ENCODE peak calls at places on chromosomes 13 and 19, in ten cellular contexts. K is psoas muscle; J is brain microvascular endothelial cell; T is tibial artery; O is neuronal stem cell; S is colonic mucosa; L is AG04450; B is right atrium auricular region; Q is CD4-positive, CD25-positive, alpha-beta regulatory T cell; C is esophagus muscularis mucosa. Z is an unnamed sample.

GRCh38 chr13:21361706-21362105 is 97.4 kb downstream of the ZDHHC20 start:
- DNase-seq in S (no peak), Q (no peak), T (no peak), K (no peak), J (no peak), C (peak), B (peak), L (no peak), O (no peak), Z (no peak)

GRCh38 chr19:47427241-47428176 is 8.2 kb upstream of the MEIS3 start:
- DNase-seq in J (peak), S (peak), L (no peak), Q (peak), O (peak), K (no peak), B (peak), C (no peak), T (no peak), Z (no peak)

GRCh38 chr19:4969772-4970531 is 1.0 kb downstream of the KDM4B start:
- DNase-seq in O (peak), L (no peak), K (no peak), S (no peak), Q (no peak), C (no peak), T (no peak), J (no peak), B (no peak), Z (peak)

GRCh38 chr19:35306473-35307246 is 14.7 kb downstream of the MAG start:
- DNase-seq in J (no peak), K (no peak), S (no peak), T (no peak), L (no peak), Q (no peak), B (no peak), C (no peak), O (no peak), Z (no peak)

GRCh38 chr13:110155072-110155471 is 151.9 kb downstream of the COL4A1 start:
- DNase-seq in S (no peak), T (no peak), C (no peak), O (no peak), K (no peak), Q (no peak), B (peak), L (no peak), J (no peak), Z (no peak)

GRCh38 chr13:62525652-62526051 is 1110.0 kb upstream of the PCDH20 start:
- DNase-seq in L (no peak), K (no peak), Q (no peak), B (no peak), O (no peak), T (no peak), S (no peak), C (no peak), J (no peak), Z (no peak)

GRCh38 chr19:15159251-15159650 is 41.5 kb downstream of the NOTCH3 start:
- DNase-seq in Q (no peak), S (no peak), L (no peak), J (no peak), B (no peak), O (no peak), T (no peak), C (no peak), K (no peak), Z (no peak)

GRCh38 chr13:22933571-22934181 is 247.1 kb upstream of the SGCG start:
- DNase-seq in T (no peak), S (no peak), Q (no peak), K (no peak), J (no peak), C (no peak), L (no peak), O (no peak), B (no peak), Z (no peak)

GRCh38 chr19:14059093-14059480 is 2.8 kb downstream of the PALM3 start:
- DNase-seq in O (peak), Q (no peak), K (peak), T (no peak), C (no peak), L (no peak), S (no peak), J (no peak), B (no peak), Z (no peak)

GRCh38 chr19:27925202-27925601 is 1287.7 kb downstream of the UQCRFS1 start:
- DNase-seq in J (no peak), Q (no peak), O (no peak), S (no peak), T (no peak), L (no peak), K (no peak), B (no peak), C (no peak), Z (no peak)

GRCh38 chr13:45121421-45121820 is 1.1 kb downstream of the GTF2F2 start:
- DNase-seq in B (no peak), S (no peak), K (no peak), T (no peak), O (no peak), Q (no peak), L (no peak), C (no peak), J (peak), Z (no peak)

GRCh38 chr13:94079876-94080275 is 399.6 kb downstream of the DCT start:
- DNase-seq in T (no peak), B (no peak), Q (no peak), L (no peak), K (no peak), S (no peak), C (no peak), J (no peak), O (no peak), Z (no peak)

GRCh38 chr13:94664889-94665288 is 47.5 kb downstream of the SOX21 start:
- DNase-seq in B (no peak), K (no peak), O (no peak), C (no peak), Q (no peak), J (no peak), T (no peak), S (no peak), L (no peak), Z (no peak)

GRCh38 chr19:53132231-53132991 is at the start of gene ZNF415:
- DNase-seq in T (peak), B (peak), O (peak), L (peak), K (peak), J (peak), C (no peak), S (peak), Q (no peak), Z (peak)

GRCh38 chr13:92354583-92354982 is 872.0 kb upstream of the GPC6 start:
- DNase-seq in B (no peak), J (peak), T (no peak), O (no peak), S (no peak), C (no peak), L (no peak), Q (no peak), K (no peak), Z (no peak)

GRCh38 chr13:113836917-113837553 is 26.8 kb downstream of the GAS6 start:
- DNase-seq in T (peak), B (peak), L (peak), S (peak), C (no peak), J (peak), O (no peak), K (peak), Q (no peak), Z (no peak)

GRCh38 chr13:44160549-44161278 is 212.9 kb upstream of the SERP2 start:
- DNase-seq in Q (no peak), C (no peak), B (no peak), O (no peak), L (no peak), S (no peak), T (peak), J (no peak), K (no peak), Z (no peak)

GRCh38 chr19:39264306-39265290 is 3.6 kb upstream of the IFNL2 start:
- DNase-seq in J (no peak), T (no peak), B (no peak), K (no peak), S (no peak), L (no peak), Q (no peak), C (no peak), O (peak), Z (no peak)

GRCh38 chr13:24875566-24875965 is 111.6 kb downstream of the RNF17 start:
- DNase-seq in T (no peak), B (no peak), S (no peak), K (no peak), J (no peak), L (no peak), Q (no peak), O (no peak), C (peak), Z (no peak)

GRCh38 chr19:32976223-32976805 is 4.3 kb downstream of the FAAP24 start:
- DNase-seq in B (peak), O (peak), J (peak), K (peak), Q (peak), L (no peak), C (no peak), T (no peak), S (peak), Z (no peak)

GRCh38 chr13:21443171-21443570 is 15.9 kb downstream of the ZDHHC20 start:
- DNase-seq in L (no peak), Q (no peak), K (no peak), O (no peak), J (no peak), C (no peak), T (no peak), B (no peak), S (no peak), Z (no peak)

GRCh38 chr19:14369399-14370168 is 11.7 kb upstream of the ADGRE5 start:
- DNase-seq in K (no peak), Q (peak), J (peak), T (peak), C (no peak), O (no peak), B (peak), S (no peak), L (no peak), Z (no peak)

GRCh38 chr19:41521860-41522555 is 54.0 kb upstream of the CEACAM21 start:
- DNase-seq in B (no peak), T (no peak), C (no peak), K (no peak), J (no peak), O (peak), Q (peak), S (no peak), L (no peak), Z (no peak)

GRCh38 chr19:55241143-55241934 is 12.8 kb upstream of the TMEM86B start:
- DNase-seq in C (no peak), T (no peak), B (no peak), O (no peak), J (no peak), L (no peak), K (peak), S (no peak), Q (no peak), Z (no peak)

GRCh38 chr19:18160792-18161690 is 8.1 kb downstream of the PIK3R2 start:
- DNase-seq in J (no peak), K (peak), B (no peak), C (no peak), Q (peak), L (no peak), S (peak), O (peak), T (peak), Z (peak)

GRCh38 chr19:45130888-45131615 is 29.7 kb downstream of the NKPD1 start:
- DNase-seq in C (no peak), T (no peak), S (no peak), O (no peak), Q (no peak), L (no peak), J (no peak), K (no peak), B (no peak), Z (no peak)

GRCh38 chr19:13154911-13155471 is 4.8 kb downstream of the IER2 start:
- DNase-seq in C (peak), K (peak), S (peak), Q (peak), O (peak), J (peak), T (peak), L (no peak), B (peak), Z (no peak)

GRCh38 chr13:36718686-36719085 is 44.9 kb downstream of the SERTM1 start:
- DNase-seq in K (no peak), J (no peak), S (no peak), B (no peak), L (no peak), C (no peak), T (no peak), Q (no peak), O (no peak), Z (no peak)

GRCh38 chr13:21481359-21481758 is 22.3 kb upstream of the ZDHHC20 start:
- DNase-seq in T (no peak), J (no peak), K (no peak), L (no peak), B (no peak), Q (no peak), S (no peak), C (no peak), O (no peak), Z (no peak)

GRCh38 chr13:106561551-106562170 is 6.3 kb downstream of the ARGLU1 start:
- DNase-seq in J (peak), S (no peak), L (no peak), B (no peak), T (no peak), Q (peak), K (no peak), C (no peak), O (no peak), Z (no peak)

GRCh38 chr13:37070956-37071355 is 11.5 kb upstream of the SUPT20H start:
- DNase-seq in O (no peak), T (no peak), S (no peak), C (no peak), L (no peak), K (no peak), Q (no peak), J (no peak), B (no peak), Z (no peak)

GRCh38 chr13:97231832-97232201 is 9.7 kb downstream of the MBNL2 start:
- DNase-seq in L (peak), Q (no peak), S (no peak), C (no peak), B (no peak), O (no peak), J (no peak), K (no peak), T (no peak), Z (no peak)

GRCh38 chr19:28980236-28980868 is 232.6 kb downstream of the UQCRFS1 start:
- DNase-seq in Q (no peak), J (peak), L (no peak), S (no peak), O (no peak), C (no peak), B (no peak), T (no peak), K (no peak), Z (no peak)

GRCh38 chr19:29617336-29618266 is 11.5 kb downstream of the POP4 start:
- DNase-seq in C (no peak), K (no peak), L (no peak), O (no peak), T (no peak), S (no peak), J (no peak), B (no peak), Q (no peak), Z (no peak)

GRCh38 chr19:44869728-44870470 is 21.2 kb upstream of the TOMM40 start:
- DNase-seq in S (no peak), C (no peak), J (peak), O (no peak), K (peak), Q (no peak), B (no peak), L (peak), T (peak), Z (peak)

GRCh38 chr19:17726914-17727773 is 7.9 kb downstream of the MAP1S start:
- DNase-seq in T (no peak), K (no peak), Q (no peak), C (no peak), O (no peak), J (no peak), B (no peak), S (no peak), L (no peak), Z (no peak)

GRCh38 chr19:45729774-45730388 is 815 bp downstream of the FBXO46 start:
- DNase-seq in S (no peak), K (no peak), J (no peak), L (no peak), T (no peak), O (no peak), C (no peak), Q (no peak), B (no peak), Z (no peak)

DNA sequence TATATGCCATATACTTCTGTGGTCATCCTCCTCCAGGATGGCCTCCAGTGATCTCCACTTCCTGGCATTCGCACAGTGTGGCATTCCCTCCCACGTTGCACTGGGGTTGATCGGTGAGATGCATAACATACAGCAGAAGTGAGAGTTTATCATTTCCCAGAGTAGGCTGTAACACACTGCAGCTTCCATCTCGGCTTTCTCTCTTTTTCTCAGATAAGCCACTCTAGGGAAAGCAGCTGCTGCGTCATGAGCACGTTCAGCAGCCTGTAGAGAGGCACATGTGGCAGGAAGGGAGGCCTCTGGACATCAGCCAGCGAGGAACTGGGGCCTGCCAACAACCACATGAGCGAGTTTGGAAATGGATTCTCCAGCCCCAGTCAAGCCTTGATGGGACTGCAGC is 807.1 kb downstream of the DIAPH3 start:
- DNase-seq in L (peak), Q (no peak), J (peak), C (no peak), T (peak), K (peak), B (peak), S (no peak), O (no peak), Z (peak)
- H3K27ac ChIP-seq in L (no peak), Q (no peak), J (no peak), C (no peak), T (no peak), K (peak), B (peak), S (no peak), O (no peak), Z (peak)

GRCh38 chr19:7873304-7874079 is 698 bp downstream of the PRR36 start:
- DNase-seq in K (no peak), C (no peak), S (no peak), B (no peak), L (no peak), Q (no peak), O (no peak), J (no peak), T (no peak), Z (no peak)
- H3K4me3 ChIP-seq in K (no peak), C (peak), S (no peak), B (peak), L (no peak), Q (no peak), O (peak), J (no peak), T (peak), Z (no peak)

DNA sequence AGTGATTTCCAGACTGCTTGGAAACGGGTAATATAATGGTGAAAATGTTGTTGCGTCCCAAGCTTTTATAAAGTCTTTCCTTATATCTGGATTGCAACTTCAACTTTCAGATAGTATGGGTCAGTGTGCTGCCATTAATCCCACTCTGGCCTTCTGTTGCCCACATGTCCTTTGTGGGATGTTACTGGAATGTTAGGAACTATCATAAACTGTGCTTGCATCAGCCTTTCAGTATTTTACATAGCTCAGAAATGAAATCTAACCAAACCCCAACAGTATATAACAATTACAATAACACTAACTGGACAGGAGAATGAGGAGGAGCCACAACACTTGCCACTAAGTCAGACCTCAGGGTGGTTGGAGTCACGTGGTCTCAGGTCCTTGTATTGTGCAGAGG is 78.9 kb downstream of the LNX2 start:
- DNase-seq in K (no peak), T (no peak), C (no peak), J (no peak), O (no peak), S (no peak), B (no peak), Q (no peak), L (no peak), Z (no peak)
- H3K27ac ChIP-seq in K (no peak), T (no peak), C (no peak), J (no peak), O (no peak), S (no peak), B (no peak), Q (no peak), L (no peak), Z (no peak)

GRCh38 chr13:52004508-52005183 is 6.6 kb downstream of the ATP7B start:
- DNase-seq in J (no peak), O (no peak), S (peak), K (no peak), Q (no peak), T (no peak), L (no peak), B (no peak), C (no peak), Z (no peak)
- H3K4me3 ChIP-seq in J (no peak), O (no peak), S (no peak), K (no peak), Q (no peak), T (no peak), L (no peak), B (no peak), C (no peak), Z (no peak)

GRCh38 chr19:7069904-7070226 is 362 bp downstream of the ZNF557 start:
- DNase-seq in Q (no peak), O (peak), K (no peak), C (no peak), S (no peak), T (no peak), B (no peak), J (no peak), L (no peak), Z (no peak)

GRCh38 chr19:7072541-7072940 is 3.0 kb downstream of the ZNF557 start:
- DNase-seq in J (no peak), T (no peak), K (no peak), C (no peak), Q (no peak), O (no peak), B (no peak), L (no peak), S (peak), Z (no peak)

GRCh38 chr19:7068599-7068998 is 904 bp upstream of the ZNF557 start:
- DNase-seq in O (no peak), S (no peak), J (no peak), B (no peak), T (no peak), L (no peak), C (no peak), Q (no peak), K (no peak), Z (no peak)

GRCh38 chr19:7067716-7068115 is 1.8 kb upstream of the ZNF557 start:
- DNase-seq in J (no peak), T (no peak), S (no peak), O (no peak), L (no peak), B (no peak), C (no peak), K (no peak), Q (no peak), Z (no peak)

GRCh38 chr19:7069042-7069903 is at the start of gene ZNF557:
- DNase-seq in K (peak), S (peak), B (peak), T (peak), C (peak), J (peak), Q (peak), L (peak), O (peak), Z (peak)
- H3K27ac ChIP-seq in K (peak), S (peak), B (peak), T (peak), C (peak), J (peak), Q (peak), L (peak), O (no peak), Z (peak)

DNA sequence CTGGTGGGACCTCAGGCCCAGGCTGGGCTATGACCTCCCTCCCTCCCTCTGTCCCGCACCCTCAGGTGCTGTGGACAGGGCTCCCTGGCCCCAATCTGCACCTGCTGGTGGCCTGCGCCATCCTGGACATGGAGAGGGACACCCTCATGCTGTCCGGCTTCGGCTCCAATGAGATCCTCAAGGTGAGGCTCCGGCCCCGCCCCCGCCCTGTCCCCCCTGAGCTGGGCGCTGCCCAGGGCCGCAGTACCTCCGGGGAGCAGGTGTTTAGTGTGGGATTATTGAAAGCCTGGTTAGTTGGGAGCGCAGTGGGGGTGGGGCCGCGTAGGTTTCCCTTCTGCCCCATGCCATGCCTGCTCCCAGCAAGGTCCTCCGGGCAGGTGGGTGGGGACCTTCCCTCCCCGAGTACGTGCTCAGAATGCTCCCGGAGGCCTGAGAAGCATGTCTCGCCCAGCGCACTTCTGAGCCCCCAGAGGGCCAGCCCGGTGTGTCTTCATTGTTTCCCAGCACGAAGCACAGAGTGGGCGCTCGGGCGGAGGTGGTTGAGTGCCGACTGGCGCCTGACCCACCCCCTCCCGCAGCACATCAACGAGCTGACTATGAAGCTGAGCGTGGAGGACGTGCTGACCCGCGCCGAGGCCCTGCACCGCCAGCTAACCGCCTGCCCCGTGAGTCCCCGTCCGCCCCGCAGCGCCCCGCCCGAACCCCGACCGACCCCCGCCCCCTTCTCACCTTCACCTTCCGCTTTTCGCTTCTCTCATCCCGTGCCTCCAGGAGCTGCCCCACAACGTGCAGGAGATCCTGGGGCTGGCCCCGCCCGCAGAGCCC is 8.8 kb downstream of the IL4I1 start:
- DNase-seq in Q (no peak), B (no peak), T (no peak), L (no peak), C (no peak), K (no peak), S (no peak), J (no peak), O (no peak), Z (no peak)
- H3K4me3 ChIP-seq in Q (no peak), B (no peak), T (no peak), L (no peak), C (no peak), K (no peak), S (no peak), J (no peak), O (no peak), Z (no peak)

GRCh38 chr13:67275351-67275989 is 45.3 kb upstream of the PCDH9 start:
- DNase-seq in J (no peak), K (no peak), C (no peak), T (no peak), B (no peak), L (no peak), S (no peak), O (no peak), Q (no peak), Z (no peak)
- H3K27ac ChIP-seq in J (no peak), K (no peak), C (no peak), T (no peak), B (no peak), L (no peak), S (no peak), O (no peak), Q (no peak), Z (no peak)

Z was measured in HL-60.